ENCODE peak calls at places on chromosomes 13 and 19, in ten cellular contexts. T is OCI-LY7, J is fibroblast of lung, A is neural progenitor cell, O is lung, C is upper lobe of left lung, Q is A549, Z is astrocyte, E is AG10803, K is GM12865. S is an unnamed sample.

GRCh38 chr13:99572921-99573320 is 71.6 kb downstream of the TM9SF2 start:
- DNase-seq in A (no peak), Q (no peak), C (no peak), Z (peak), J (peak), K (no peak), E (peak), T (no peak), O (no peak), S (no peak)

GRCh38 chr13:50685491-50685890 is 158.0 kb downstream of the DLEU7 start:
- DNase-seq in E (peak), A (peak), Z (peak), K (peak), C (no peak), T (no peak), O (no peak), Q (no peak), J (peak), S (no peak)

GRCh38 chr13:73194310-73194709 is 135.5 kb downstream of the KLF5 start:
- DNase-seq in O (no peak), C (no peak), T (no peak), E (no peak), Z (no peak), Q (peak), A (no peak), J (no peak), K (no peak), S (no peak)

GRCh38 chr19:56423276-56423984 is 19.3 kb downstream of the ZNF583 start:
- DNase-seq in C (no peak), O (no peak), J (peak), Z (no peak), A (no peak), Q (peak), E (no peak), T (no peak), K (no peak), S (no peak)

GRCh38 chr13:45479661-45480060 is 14.9 kb downstream of the COG3 start:
- DNase-seq in J (no peak), Q (no peak), C (no peak), K (no peak), E (no peak), Z (no peak), A (no peak), O (no peak), T (no peak), S (no peak)

GRCh38 chr19:41434450-41434849 is 5.3 kb downstream of the DMAC2 start:
- DNase-seq in J (no peak), C (no peak), Z (no peak), K (no peak), T (no peak), Q (no peak), O (no peak), E (no peak), A (no peak), S (no peak)

GRCh38 chr19:32570081-32570785 is 10.8 kb upstream of the PDCD5 start:
- DNase-seq in O (peak), A (peak), C (no peak), T (peak), E (peak), Q (peak), Z (peak), K (peak), J (peak), S (peak)

GRCh38 chr13:112222971-112223370 is 153.2 kb upstream of the SPACA7 start:
- DNase-seq in C (peak), J (no peak), Z (no peak), E (no peak), T (no peak), O (no peak), Q (no peak), K (no peak), A (no peak), S (no peak)

GRCh38 chr19:4970558-4971423 is 1.9 kb downstream of the KDM4B start:
- DNase-seq in Z (no peak), C (peak), A (peak), E (no peak), Q (no peak), J (no peak), O (no peak), K (peak), T (no peak), S (no peak)

GRCh38 chr13:76825415-76825814 is 60.8 kb downstream of the KCTD12 start:
- DNase-seq in A (no peak), T (no peak), Z (peak), E (peak), K (no peak), J (peak), C (no peak), Q (no peak), O (no peak), S (no peak)

GRCh38 chr19:33747273-33747672 is 49.4 kb upstream of the KCTD15 start:
- DNase-seq in E (no peak), Q (no peak), J (no peak), O (no peak), A (no peak), K (no peak), Z (no peak), C (no peak), T (no peak), S (no peak)

GRCh38 chr13:93262729-93263128 is 36.1 kb downstream of the GPC6 start:
- DNase-seq in T (no peak), C (no peak), O (no peak), A (no peak), Z (peak), E (peak), Q (peak), K (no peak), J (peak), S (no peak)

GRCh38 chr13:77285098-77285497 is 41.8 kb downstream of the MYCBP2 start:
- DNase-seq in T (no peak), K (no peak), A (no peak), Z (no peak), J (no peak), Q (no peak), E (no peak), O (no peak), C (no peak), S (no peak)

GRCh38 chr13:20405691-20406090 is 120.0 kb downstream of the CRYL1 start:
- DNase-seq in Q (no peak), O (no peak), Z (no peak), E (no peak), C (peak), A (peak), T (no peak), K (no peak), J (no peak), S (no peak)

GRCh38 chr19:42420055-42420544 is 7.1 kb downstream of the LIPE start:
- DNase-seq in Q (peak), Z (peak), J (peak), K (peak), T (peak), E (peak), A (peak), O (no peak), C (peak), S (peak)

GRCh38 chr19:50486823-50487515 is 10.3 kb upstream of the GARIN5A start:
- DNase-seq in E (peak), Z (no peak), T (peak), Q (peak), C (no peak), J (peak), K (peak), O (no peak), A (peak), S (peak)

DNA sequence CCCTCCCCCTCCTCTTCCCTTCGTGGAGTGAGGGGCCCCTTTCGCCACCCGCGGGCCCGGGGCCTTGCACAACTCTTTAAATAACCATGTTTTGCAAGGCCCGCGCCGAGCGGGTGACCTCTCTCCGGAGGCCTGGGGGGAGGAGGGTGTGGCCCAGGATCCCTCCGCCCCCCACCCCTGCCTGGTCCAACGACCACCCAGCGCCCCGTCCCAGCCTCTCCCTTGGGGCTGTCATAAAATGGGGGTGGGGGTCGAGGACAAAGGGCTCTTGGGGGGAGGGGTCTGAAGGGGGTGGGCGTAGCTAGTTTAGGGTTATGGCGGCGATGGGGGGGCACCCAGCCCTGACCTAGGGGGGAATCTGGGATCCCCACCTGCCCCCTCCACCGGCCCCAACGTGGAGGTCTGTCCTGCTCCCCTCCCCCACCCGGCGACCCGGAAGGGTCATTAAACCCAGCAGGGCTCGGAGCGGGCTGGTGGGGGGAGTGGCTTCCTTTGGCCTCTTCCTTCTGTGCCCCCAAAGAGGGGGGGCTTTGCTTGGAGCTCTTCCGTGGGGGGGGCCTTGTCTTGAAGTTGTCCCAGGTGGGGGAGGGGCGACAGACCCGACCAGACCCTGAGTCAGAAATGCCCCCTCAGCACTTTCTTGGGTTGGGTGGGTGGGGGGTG is 1.3 kb downstream of the ARID3A start:
- DNase-seq in K (peak), T (peak), O (peak), J (no peak), Q (no peak), Z (no peak), C (peak), A (peak), E (peak), S (no peak)
- H3K4me3 ChIP-seq in K (peak), T (peak), O (peak), J (peak), Q (peak), Z (peak), C (peak), A (peak), E (peak), S (peak)

DNA sequence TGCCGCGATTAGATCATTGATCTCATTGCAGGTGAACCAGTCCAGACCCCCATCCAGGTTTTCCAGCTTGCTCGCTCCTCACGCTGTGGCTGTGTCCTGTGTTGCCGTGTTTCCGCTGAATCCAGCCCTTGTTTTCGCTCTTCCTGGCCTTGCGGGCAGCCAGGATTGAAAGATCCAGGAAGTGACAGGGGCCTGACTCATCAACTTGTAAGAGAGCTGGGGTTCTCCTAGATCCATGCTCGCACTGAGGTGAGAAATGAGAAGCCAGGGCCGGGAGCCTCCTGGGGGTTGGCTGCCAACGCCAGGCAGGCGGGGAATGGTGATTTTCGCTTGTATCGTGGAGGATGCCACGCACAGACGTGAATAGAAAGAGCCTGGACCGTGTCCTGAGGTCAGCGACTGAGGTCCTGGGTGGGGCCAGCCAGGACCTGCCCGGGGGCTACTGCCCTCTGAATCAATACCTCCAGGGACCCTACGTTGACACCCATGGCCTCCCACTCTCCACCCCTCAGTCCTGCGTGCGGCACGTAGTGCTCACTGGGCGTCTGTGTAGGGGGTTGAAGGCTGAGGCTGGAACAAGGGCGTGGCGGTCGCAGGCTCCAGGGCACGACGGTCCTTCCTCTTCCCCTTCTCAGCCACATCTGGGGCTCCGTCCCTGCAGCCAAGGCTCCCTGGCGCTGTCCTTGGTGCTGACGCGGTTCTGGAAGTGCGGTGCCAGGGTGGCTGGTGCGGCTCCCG is 7.3 kb upstream of the PTPRH start:
- DNase-seq in K (peak), J (peak), C (peak), O (peak), Z (peak), T (peak), A (peak), E (peak), Q (peak), S (peak)
- H3K4me3 ChIP-seq in K (no peak), J (peak), C (peak), O (peak), Z (peak), T (peak), A (peak), E (peak), Q (peak), S (no peak)

GRCh38 chr19:3683866-3684816 is 16.1 kb downstream of the PIP5K1C start:
- DNase-seq in J (peak), E (no peak), Q (no peak), O (no peak), C (no peak), Z (peak), K (peak), T (no peak), A (no peak), S (no peak)
- H3K4me3 ChIP-seq in J (no peak), E (no peak), Q (no peak), O (no peak), C (no peak), Z (no peak), K (no peak), T (no peak), A (no peak), S (no peak)

DNA sequence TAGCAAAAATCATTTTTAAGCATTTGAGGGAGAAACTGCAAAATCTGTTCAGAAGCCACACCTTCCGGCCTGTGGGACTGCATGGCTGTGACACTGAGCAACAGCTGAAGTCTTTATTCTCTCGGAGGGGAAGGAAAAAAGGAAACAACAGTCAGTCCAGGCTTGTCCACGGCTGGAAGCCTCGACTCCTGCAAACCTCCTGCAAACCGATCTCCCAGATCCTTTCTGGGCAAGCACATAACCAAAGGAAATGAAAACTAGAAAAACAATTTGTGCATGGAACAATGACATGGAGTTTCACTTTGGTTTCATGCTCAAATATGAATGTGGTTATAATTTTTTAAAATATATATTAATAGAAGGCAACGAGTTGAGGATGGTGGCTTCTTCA is 1.0 kb downstream of the COL4A1 start:
- DNase-seq in Z (no peak), C (no peak), O (no peak), Q (no peak), J (peak), T (no peak), A (no peak), K (no peak), E (peak), S (no peak)
- H3K4me3 ChIP-seq in Z (peak), C (peak), O (peak), Q (peak), J (peak), T (no peak), A (peak), K (no peak), E (peak), S (no peak)

DNA sequence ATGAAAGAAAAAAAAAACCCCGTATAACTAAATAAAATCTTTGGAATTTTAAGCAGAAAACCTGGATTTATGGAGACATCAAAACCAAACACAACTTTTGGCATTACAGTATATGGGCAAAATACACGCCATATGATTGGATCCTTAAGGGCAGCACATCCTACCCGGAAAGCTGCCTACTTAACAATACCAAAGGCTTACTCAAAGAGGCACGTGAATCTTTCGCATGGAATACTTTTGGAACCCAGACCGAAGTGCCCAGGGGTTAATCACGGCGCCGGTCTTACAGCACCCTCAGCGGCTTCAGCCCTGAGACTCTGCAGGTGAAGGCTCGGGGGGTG is 385 bp downstream of the CCDC169 start:
- DNase-seq in Z (peak), A (no peak), Q (peak), J (peak), E (peak), C (no peak), K (peak), T (no peak), O (no peak), S (no peak)
- H3K4me3 ChIP-seq in Z (peak), A (peak), Q (peak), J (peak), E (peak), C (peak), K (peak), T (no peak), O (peak), S (peak)

S was measured in effector memory CD4-positive, alpha-beta T cell.